ENCODE peak calls at places on chromosomes 12 and 14, in eight cellular contexts. Z is fibroblast of lung, Y is spleen, A is endothelial cell of umbilical vein, R is Panc1, N is endodermal cell, J is body of pancreas, C is sigmoid colon. H is an unnamed sample. For H3K4me1, the result is how much of the 10 kb centered on the place peaks cover.

GRCh38 chr12:26936559-26937442 is 980 bp downstream of the INTS13 start:
- DNase-seq in Y (no peak), C (no peak), J (no peak), A (peak), R (no peak), N (no peak), Z (no peak), H (no peak)

GRCh38 chr14:21192875-21193535 is 37.1 kb upstream of the OR5AU1 start:
- DNase-seq in C (no peak), R (no peak), N (peak), J (no peak), Z (peak), A (no peak), Y (no peak), H (no peak)

GRCh38 chr14:79161576-79161975 is 991.4 kb downstream of the NRXN3 start:
- DNase-seq in A (peak), J (no peak), Y (no peak), Z (peak), N (peak), R (no peak), C (no peak), H (no peak)

GRCh38 chr12:9364224-9365176 is 156.3 kb upstream of the PZP start:
- DNase-seq in Z (peak), R (no peak), Y (no peak), A (no peak), N (peak), C (no peak), J (no peak), H (no peak)

GRCh38 chr12:1933342-1933992 is 15.0 kb upstream of the CACNA2D4 start:
- DNase-seq in J (no peak), C (peak), N (peak), Z (peak), R (no peak), A (no peak), Y (peak), H (no peak)

GRCh38 chr12:20410746-20411145 is 42.4 kb downstream of the PDE3A start:
- DNase-seq in N (no peak), Z (no peak), Y (no peak), J (no peak), A (no peak), R (no peak), C (no peak), H (no peak)

GRCh38 chr14:49692895-49693737 is at the start of gene KLHDC1:
- DNase-seq in N (peak), J (peak), Y (peak), A (peak), Z (peak), R (no peak), C (peak), H (peak)

GRCh38 chr12:67025543-67026114 is 243.5 kb upstream of the CAND1 start:
- DNase-seq in A (peak), Y (no peak), J (peak), R (peak), Z (no peak), C (no peak), N (peak), H (no peak)

GRCh38 chr12:93025145-93026103 is 96.3 kb upstream of the EEA1 start:
- DNase-seq in A (peak), Y (no peak), C (no peak), Z (peak), J (no peak), N (no peak), R (peak), H (no peak)

GRCh38 chr12:12338528-12339168 is 11.4 kb downstream of the MANSC1 start:
- DNase-seq in J (no peak), R (no peak), C (no peak), A (peak), Y (peak), N (no peak), Z (peak), H (no peak)

GRCh38 chr14:43143106-43143505 is 1364.0 kb downstream of the FSCB start:
- DNase-seq in A (no peak), R (no peak), C (no peak), Z (no peak), J (no peak), Y (no peak), N (no peak), H (no peak)

GRCh38 chr12:64707362-64707761 is 51.8 kb downstream of the GNS start:
- DNase-seq in Z (no peak), R (no peak), N (no peak), Y (no peak), C (no peak), A (no peak), J (no peak), H (no peak)

GRCh38 chr12:30691122-30691879 is 4.4 kb downstream of the IPO8 start:
- DNase-seq in J (no peak), N (no peak), A (no peak), R (no peak), Z (peak), Y (no peak), C (peak), H (no peak)

GRCh38 chr12:65696227-65696626 is 128.1 kb upstream of the HMGA2 start:
- DNase-seq in R (no peak), N (no peak), A (peak), J (no peak), C (no peak), Y (no peak), Z (peak), H (no peak)

GRCh38 chr12:10184261-10184843 is 5.5 kb downstream of the TMEM52B start:
- DNase-seq in C (no peak), N (no peak), Y (no peak), Z (peak), J (no peak), A (no peak), R (no peak), H (no peak)

GRCh38 chr14:51776102-51776894 is 84.1 kb upstream of the GNG2 start:
- DNase-seq in R (no peak), N (peak), C (peak), Z (peak), Y (no peak), A (peak), J (peak), H (peak)

GRCh38 chr14:95993768-95994592 is 45.2 kb upstream of the C14orf132 start:
- DNase-seq in R (peak), A (peak), C (no peak), Y (no peak), J (peak), N (peak), Z (peak), H (no peak)

GRCh38 chr12:9319842-9320173 is 111.6 kb upstream of the PZP start:
- DNase-seq in R (no peak), N (no peak), Z (no peak), Y (no peak), A (no peak), J (no peak), C (no peak), H (no peak)

GRCh38 chr14:36857136-36857535 is 195.5 kb downstream of the PAX9 start:
- DNase-seq in N (peak), Z (no peak), J (no peak), Y (no peak), C (no peak), A (no peak), R (no peak), H (no peak)

GRCh38 chr12:83161451-83161850 is 474.7 kb downstream of the TMTC2 start:
- DNase-seq in Y (no peak), N (no peak), A (no peak), J (no peak), Z (peak), R (no peak), C (no peak), H (no peak)

GRCh38 chr12:52867636-52868035 is 18.8 kb upstream of the KRT78 start:
- DNase-seq in C (no peak), N (peak), R (no peak), Y (no peak), J (no peak), A (peak), Z (no peak), H (peak)

GRCh38 chr12:7678744-7679143 is 13.0 kb upstream of the APOBEC1 start:
- DNase-seq in R (no peak), J (no peak), A (peak), Y (no peak), C (no peak), N (no peak), Z (no peak), H (no peak)

GRCh38 chr12:132162508-132163031 is 18.3 kb downstream of the NOC4L start:
- DNase-seq in A (no peak), R (no peak), Y (peak), N (no peak), Z (peak), J (no peak), C (no peak), H (peak)

GRCh38 chr12:2267624-2268477 is 215.1 kb downstream of the CACNA1C start:
- DNase-seq in Y (no peak), C (peak), N (peak), Z (peak), A (no peak), R (no peak), J (no peak), H (no peak)

GRCh38 chr14:69059658-69060648 is 80.9 kb upstream of the ACTN1 start:
- DNase-seq in A (peak), C (peak), R (no peak), J (no peak), Y (no peak), Z (peak), N (no peak), H (no peak)

GRCh38 chr14:99608591-99608990 is 4.6 kb upstream of the CCDC85C start:
- DNase-seq in N (no peak), A (no peak), Y (no peak), C (no peak), J (no peak), R (no peak), Z (no peak), H (no peak)

GRCh38 chr12:8449293-8449944 is 6.3 kb upstream of the CLEC6A start:
- DNase-seq in N (peak), C (no peak), Y (no peak), Z (no peak), A (peak), R (no peak), J (no peak), H (no peak)

GRCh38 chr12:109461846-109462766 is 15.0 kb downstream of the KCTD10 start:
- DNase-seq in N (peak), Y (peak), R (no peak), Z (peak), C (peak), A (peak), J (peak), H (peak)

GRCh38 chr14:52015411-52016030 is 26.2 kb downstream of the RTRAF start:
- DNase-seq in J (peak), C (no peak), N (peak), Z (peak), Y (no peak), A (peak), R (no peak), H (no peak)

GRCh38 chr12:57219993-57220728 is 3.6 kb downstream of the NXPH4 start:
- DNase-seq in A (no peak), R (no peak), C (no peak), J (no peak), Y (no peak), Z (no peak), N (no peak), H (no peak)

GRCh38 chr14:29763342-29763858 is 164.2 kb downstream of the PRKD1 start:
- DNase-seq in Z (no peak), C (no peak), R (no peak), J (no peak), A (no peak), N (no peak), Y (no peak), H (no peak)

GRCh38 chr12:88450130-88450529 is 130.1 kb downstream of the KITLG start:
- DNase-seq in Z (peak), A (no peak), J (no peak), R (no peak), N (no peak), C (no peak), Y (no peak), H (no peak)

GRCh38 chr14:93042968-93043940 is 72.5 kb downstream of the ITPK1 start:
- DNase-seq in N (peak), J (peak), R (no peak), C (no peak), Y (no peak), A (peak), Z (peak), H (peak)

GRCh38 chr12:3896851-3897351 is 23.7 kb upstream of the PARP11 start:
- DNase-seq in Y (no peak), C (no peak), Z (no peak), N (no peak), R (no peak), A (no peak), J (no peak), H (peak)

GRCh38 chr14:52922656-52923055 is 28.2 kb downstream of the FERMT2 start:
- DNase-seq in J (no peak), Z (peak), Y (no peak), N (no peak), A (peak), R (no peak), C (no peak), H (no peak)

GRCh38 chr12:71475280-71475679 is 35.7 kb downstream of the LGR5 start:
- DNase-seq in Y (no peak), A (no peak), C (no peak), J (no peak), N (no peak), Z (no peak), R (no peak), H (peak)

GRCh38 chr12:664779-665092 is 1.5 kb upstream of the NINJ2 start:
- DNase-seq in J (no peak), N (no peak), Z (no peak), R (no peak), C (no peak), Y (no peak), A (no peak), H (no peak)

GRCh38 chr12:666066-666465 is 2.8 kb upstream of the NINJ2 start:
- DNase-seq in C (no peak), Y (no peak), Z (no peak), N (no peak), R (no peak), J (no peak), A (no peak), H (no peak)

GRCh38 chr12:666766-667308 is 3.6 kb upstream of the NINJ2 start:
- DNase-seq in J (no peak), R (no peak), Z (peak), C (no peak), A (no peak), Y (no peak), N (peak), H (no peak)

GRCh38 chr12:664075-664778 is 982 bp upstream of the NINJ2 start:
- DNase-seq in C (no peak), A (no peak), R (no peak), Z (no peak), Y (no peak), N (no peak), J (no peak), H (no peak)

GRCh38 chr12:668092-668481 is 4.8 kb upstream of the NINJ2 start:
- DNase-seq in J (no peak), R (no peak), N (peak), Y (no peak), Z (no peak), A (no peak), C (no peak), H (no peak)
- H3K4me1 ChIP-seq in J (under half), R (under half), N (under half), Y (under half), Z (under half), A (under half), C (under half), H (under half)

GRCh38 chr14:77763316-77763715 is 2.4 kb upstream of the SNW1 start:
- DNase-seq in J (no peak), Y (no peak), Z (no peak), R (no peak), C (no peak), A (no peak), N (no peak), H (no peak)

GRCh38 chr14:77760381-77761204 is at the start of gene SNW1:
- DNase-seq in Y (peak), A (peak), R (no peak), N (peak), C (peak), J (peak), Z (peak), H (peak)

GRCh38 chr14:77763978-77764377 is 3.0 kb upstream of the SNW1 start:
- DNase-seq in Y (no peak), J (no peak), Z (no peak), R (no peak), C (no peak), A (no peak), N (no peak), H (no peak)

DNA sequence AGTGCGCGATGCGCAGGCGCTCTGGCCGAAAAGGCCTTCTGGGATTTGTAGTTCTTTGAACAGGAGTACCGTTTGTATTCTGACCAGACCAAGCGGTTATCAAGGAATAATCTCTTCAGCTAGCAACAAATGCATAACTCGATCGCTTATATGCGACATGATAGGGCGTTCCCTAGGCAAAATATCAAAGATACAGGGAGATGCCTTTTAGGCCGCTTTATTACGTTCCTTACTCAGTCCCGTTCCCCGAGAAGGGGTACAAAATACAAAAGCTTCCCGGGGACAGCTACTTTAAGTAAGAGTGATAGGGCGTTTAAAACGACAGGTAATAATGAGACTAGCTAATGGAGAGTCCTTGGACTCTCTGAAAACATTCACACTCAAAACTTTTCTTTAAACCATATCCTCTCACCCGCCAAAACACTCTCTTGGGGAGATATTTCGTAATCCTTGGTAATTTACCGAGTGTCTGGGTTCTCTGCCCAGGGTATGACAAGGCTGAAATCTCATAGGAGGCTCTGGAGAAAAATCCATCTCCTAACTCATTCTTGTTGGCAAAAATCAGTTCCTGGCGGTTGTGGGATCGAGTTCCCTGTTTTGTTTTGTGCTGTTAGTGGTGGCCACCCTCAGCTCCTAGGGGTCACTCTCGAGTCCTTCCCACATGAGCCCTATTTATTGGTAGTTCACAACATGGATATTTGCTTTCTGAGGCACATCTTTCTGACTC is 412 bp upstream of the SNW1 start:
- DNase-seq in N (peak), A (no peak), J (peak), C (peak), Z (peak), R (peak), Y (no peak), H (peak)
- TF ChIP-seq CTCF in N (peak), A (peak), J (no peak), C (no peak), Z (peak), R (peak), Y (no peak), H (peak)

GRCh38 chr14:56896231-56896630 is 86.0 kb upstream of the OTX2 start:
- DNase-seq in Z (no peak), R (no peak), J (no peak), N (no peak), C (no peak), A (no peak), Y (no peak), H (no peak)
- H3K4me1 ChIP-seq in Z (under half), R (under half), J (under half), N (under half), C (under half), A (under half), Y (under half), H (under half)

GRCh38 chr14:81062816-81063215 is 107.4 kb downstream of the TSHR start:
- DNase-seq in R (no peak), A (no peak), Z (no peak), C (no peak), J (no peak), N (peak), Y (no peak), H (no peak)
- TF ChIP-seq CTCF in R (peak), A (no peak), Z (no peak), C (no peak), J (no peak), N (peak), Y (peak), H (peak)

DNA sequence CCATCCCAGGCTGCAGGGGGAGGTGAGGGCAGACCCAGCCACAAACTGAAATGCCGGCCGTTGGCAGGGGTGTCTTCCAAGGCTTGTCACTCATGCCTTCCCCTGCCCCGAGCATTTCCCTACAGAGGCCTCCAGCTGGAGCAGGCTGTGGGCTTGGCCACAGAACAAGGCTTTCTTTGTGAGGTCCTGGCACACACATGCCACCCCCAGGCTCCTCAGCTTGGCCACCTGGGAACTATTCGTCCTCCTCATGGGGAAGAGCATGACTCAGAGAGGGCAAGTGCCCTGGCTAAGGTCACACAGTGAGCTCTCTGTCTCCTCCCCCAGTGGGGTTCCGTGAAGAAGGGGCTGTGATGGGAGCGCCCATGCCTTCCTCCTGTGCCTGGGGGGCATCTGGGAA is 21.7 kb downstream of the ABCB9 start:
- DNase-seq in Z (peak), Y (no peak), R (no peak), A (no peak), N (no peak), C (no peak), J (peak), H (no peak)
- H3K4me1 ChIP-seq in Z (under half), Y (under half), R (half or more), A (under half), N (under half), C (under half), J (under half), H (half or more)

GRCh38 chr12:116448165-116448756 is 110.9 kb upstream of the MAP1LC3B2 start:
- DNase-seq in R (no peak), C (no peak), J (no peak), A (no peak), Z (no peak), N (no peak), Y (no peak), H (no peak)
- TF ChIP-seq CTCF in R (no peak), C (no peak), J (no peak), A (no peak), Z (no peak), N (peak), Y (no peak), H (no peak)

DNA sequence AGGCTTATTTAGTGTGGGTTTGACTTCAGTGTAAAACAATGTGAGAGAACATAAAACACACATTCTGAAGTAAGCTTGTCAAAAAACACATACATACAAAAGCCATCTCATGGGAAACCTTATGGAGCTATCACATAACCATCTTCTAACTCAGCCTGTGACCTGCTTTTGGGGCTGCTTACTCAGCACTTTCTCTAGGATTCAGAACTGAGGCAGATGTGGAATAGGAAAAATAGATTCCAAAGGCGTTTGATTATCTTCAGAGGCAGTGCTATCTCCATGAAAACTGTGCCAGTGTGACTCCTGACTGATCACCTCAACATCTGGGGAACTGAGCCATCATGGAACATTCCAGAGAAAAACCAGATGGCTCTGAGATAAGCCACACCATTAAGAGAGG is 13.5 kb downstream of the HAL start:
- DNase-seq in R (no peak), C (no peak), A (no peak), N (no peak), Z (no peak), Y (no peak), J (no peak), H (no peak)
- H3K4me1 ChIP-seq in R (under half), C (under half), A (under half), N (under half), Z (under half), Y (under half), J (under half), H (under half)

H was measured in heart left ventricle.